ENCODE peak calls at places on chromosomes 16 and 17, in six cellular contexts. One of them, this sample, is unnamed.

GRCh38 chr16:63461248-63461841 is 1425.1 kb upstream of the CDH8 start:
- DNase-seq in activated T-cell treated with anti-CD3 and anti-CD28 coated beads, Interleukin-2, amount 50 U/mL, for 72 hours: no peak
- DNase-seq in left cardiac atrium: no peak
- DNase-seq in Caki2: peak; percentile 21
- DNase-seq in Kasumi-1: peak; percentile 32
- DNase-seq in mesenchymal stem cell: peak; percentile 65
- DNase-seq in this sample: no peak

GRCh38 chr16:1744338-1744840 is 27.0 kb downstream of the NME3 start:
- DNase-seq in Kasumi-1: no peak
- DNase-seq in left cardiac atrium: no peak
- DNase-seq in mesenchymal stem cell: no peak
- DNase-seq in activated T-cell treated with anti-CD3 and anti-CD28 coated beads, Interleukin-2, amount 50 U/mL, for 72 hours: no peak
- DNase-seq in Caki2: no peak
- DNase-seq in this sample: no peak

GRCh38 chr17:80717661-80718060 is 173.0 kb downstream of the RPTOR start:
- DNase-seq in Kasumi-1: no peak
- DNase-seq in left cardiac atrium: no peak
- DNase-seq in Caki2: no peak
- DNase-seq in mesenchymal stem cell: no peak
- DNase-seq in activated T-cell treated with anti-CD3 and anti-CD28 coated beads, Interleukin-2, amount 50 U/mL, for 72 hours: no peak
- DNase-seq in this sample: no peak

GRCh38 chr17:68981288-68981687 is 26.1 kb upstream of the ABCA8 start:
- DNase-seq in activated T-cell treated with anti-CD3 and anti-CD28 coated beads, Interleukin-2, amount 50 U/mL, for 72 hours: no peak
- DNase-seq in mesenchymal stem cell: peak; percentile 94
- DNase-seq in left cardiac atrium: peak; percentile 70
- DNase-seq in Caki2: peak; percentile 46
- DNase-seq in Kasumi-1: no peak
- DNase-seq in this sample: no peak

GRCh38 chr16:30567160-30567990 is 4.1 kb downstream of the ZNF688 start:
- DNase-seq in left cardiac atrium: no peak
- DNase-seq in mesenchymal stem cell: peak; percentile 65
- DNase-seq in Caki2: peak; percentile 65
- DNase-seq in activated T-cell treated with anti-CD3 and anti-CD28 coated beads, Interleukin-2, amount 50 U/mL, for 72 hours: peak; percentile 71
- DNase-seq in Kasumi-1: no peak
- DNase-seq in this sample: peak; percentile 55

GRCh38 chr16:49651980-49652379 is 203.9 kb downstream of the ZNF423 start:
- DNase-seq in Kasumi-1: no peak
- DNase-seq in left cardiac atrium: no peak
- DNase-seq in Caki2: no peak
- DNase-seq in activated T-cell treated with anti-CD3 and anti-CD28 coated beads, Interleukin-2, amount 50 U/mL, for 72 hours: no peak
- DNase-seq in mesenchymal stem cell: no peak
- DNase-seq in this sample: no peak

GRCh38 chr17:2025622-2026309 is 632 bp upstream of the RTN4RL1 start:
- DNase-seq in mesenchymal stem cell: peak; percentile 73
- DNase-seq in Caki2: peak; percentile 65
- DNase-seq in left cardiac atrium: peak; percentile 84
- DNase-seq in Kasumi-1: peak; percentile 53
- DNase-seq in activated T-cell treated with anti-CD3 and anti-CD28 coated beads, Interleukin-2, amount 50 U/mL, for 72 hours: peak; percentile 40
- DNase-seq in this sample: peak; percentile 42

GRCh38 chr17:56809106-56809819 is 24.5 kb downstream of the C17orf67 start:
- DNase-seq in Kasumi-1: no peak
- DNase-seq in mesenchymal stem cell: no peak
- DNase-seq in left cardiac atrium: no peak
- DNase-seq in Caki2: no peak
- DNase-seq in activated T-cell treated with anti-CD3 and anti-CD28 coated beads, Interleukin-2, amount 50 U/mL, for 72 hours: no peak
- DNase-seq in this sample: no peak

GRCh38 chr17:57552114-57552601 is 192.9 kb downstream of the CCDC182 start:
- DNase-seq in Kasumi-1: no peak
- DNase-seq in left cardiac atrium: peak; percentile 56
- DNase-seq in Caki2: no peak
- DNase-seq in mesenchymal stem cell: peak; percentile 57
- DNase-seq in activated T-cell treated with anti-CD3 and anti-CD28 coated beads, Interleukin-2, amount 50 U/mL, for 72 hours: peak; percentile 44
- DNase-seq in this sample: peak; percentile 47

GRCh38 chr17:8120520-8121443 is 2.5 kb upstream of the ALOXE3 start:
- DNase-seq in Kasumi-1: no peak
- DNase-seq in activated T-cell treated with anti-CD3 and anti-CD28 coated beads, Interleukin-2, amount 50 U/mL, for 72 hours: peak; percentile 80
- DNase-seq in Caki2: peak; percentile 83
- DNase-seq in mesenchymal stem cell: peak; percentile 85
- DNase-seq in left cardiac atrium: peak; percentile 67
- DNase-seq in this sample: peak; percentile 81

GRCh38 chr16:31298340-31298739 is 38.6 kb downstream of the ITGAM start:
- DNase-seq in activated T-cell treated with anti-CD3 and anti-CD28 coated beads, Interleukin-2, amount 50 U/mL, for 72 hours: no peak
- DNase-seq in left cardiac atrium: no peak
- DNase-seq in Caki2: no peak
- DNase-seq in Kasumi-1: no peak
- DNase-seq in mesenchymal stem cell: no peak
- DNase-seq in this sample: no peak

GRCh38 chr17:52158450-52159042 is at the start of gene CA10:
- DNase-seq in activated T-cell treated with anti-CD3 and anti-CD28 coated beads, Interleukin-2, amount 50 U/mL, for 72 hours: no peak
- DNase-seq in left cardiac atrium: no peak
- DNase-seq in mesenchymal stem cell: no peak
- DNase-seq in Caki2: no peak
- DNase-seq in Kasumi-1: no peak
- DNase-seq in this sample: no peak

GRCh38 chr17:48293319-48294192 is 136.5 kb downstream of the SKAP1 start:
- DNase-seq in Kasumi-1: no peak
- DNase-seq in left cardiac atrium: no peak
- DNase-seq in Caki2: no peak
- DNase-seq in activated T-cell treated with anti-CD3 and anti-CD28 coated beads, Interleukin-2, amount 50 U/mL, for 72 hours: no peak
- DNase-seq in mesenchymal stem cell: peak; percentile 13
- DNase-seq in this sample: no peak

GRCh38 chr17:76515291-76515949 is 14.2 kb upstream of the RHBDF2 start:
- DNase-seq in Caki2: peak; percentile 36
- DNase-seq in left cardiac atrium: peak; percentile 82
- DNase-seq in Kasumi-1: peak; percentile 56
- DNase-seq in activated T-cell treated with anti-CD3 and anti-CD28 coated beads, Interleukin-2, amount 50 U/mL, for 72 hours: peak; percentile 91
- DNase-seq in mesenchymal stem cell: peak; percentile 74
- DNase-seq in this sample: peak; percentile 76

GRCh38 chr16:14302399-14303181 is 231.5 kb downstream of the MRTFB start:
- DNase-seq in Caki2: no peak
- DNase-seq in Kasumi-1: no peak
- DNase-seq in left cardiac atrium: peak; percentile 43
- DNase-seq in activated T-cell treated with anti-CD3 and anti-CD28 coated beads, Interleukin-2, amount 50 U/mL, for 72 hours: peak; percentile 21
- DNase-seq in mesenchymal stem cell: peak; percentile 41
- DNase-seq in this sample: no peak

GRCh38 chr16:80231888-80232287 is 308.9 kb upstream of the DYNLRB2 start:
- DNase-seq in Kasumi-1: no peak
- DNase-seq in Caki2: no peak
- DNase-seq in left cardiac atrium: no peak
- DNase-seq in activated T-cell treated with anti-CD3 and anti-CD28 coated beads, Interleukin-2, amount 50 U/mL, for 72 hours: peak; percentile 59
- DNase-seq in mesenchymal stem cell: peak; percentile 46
- DNase-seq in this sample: peak; percentile 11

GRCh38 chr16:3182608-3183444 is 5.2 kb upstream of the OR1F1 start:
- DNase-seq in Caki2: peak; percentile 80
- DNase-seq in left cardiac atrium: no peak
- DNase-seq in Kasumi-1: no peak
- DNase-seq in mesenchymal stem cell: peak; percentile 65
- DNase-seq in activated T-cell treated with anti-CD3 and anti-CD28 coated beads, Interleukin-2, amount 50 U/mL, for 72 hours: peak; percentile 58
- DNase-seq in this sample: peak; percentile 82

GRCh38 chr16:77434365-77435239 is at the start of gene ADAMTS18:
- DNase-seq in left cardiac atrium: no peak
- DNase-seq in mesenchymal stem cell: no peak
- DNase-seq in activated T-cell treated with anti-CD3 and anti-CD28 coated beads, Interleukin-2, amount 50 U/mL, for 72 hours: no peak
- DNase-seq in Caki2: no peak
- DNase-seq in Kasumi-1: no peak
- DNase-seq in this sample: no peak

GRCh38 chr16:1614226-1615102 is 2.3 kb downstream of the CRAMP1 start:
- DNase-seq in mesenchymal stem cell: peak; percentile 62
- DNase-seq in Caki2: peak; percentile 12
- DNase-seq in left cardiac atrium: peak; percentile 48
- DNase-seq in Kasumi-1: no peak
- DNase-seq in activated T-cell treated with anti-CD3 and anti-CD28 coated beads, Interleukin-2, amount 50 U/mL, for 72 hours: peak; percentile 42
- DNase-seq in this sample: peak; percentile 34

GRCh38 chr16:72960101-72960500 is 87.8 kb downstream of the ZFHX3 start:
- DNase-seq in left cardiac atrium: no peak
- DNase-seq in mesenchymal stem cell: no peak
- DNase-seq in activated T-cell treated with anti-CD3 and anti-CD28 coated beads, Interleukin-2, amount 50 U/mL, for 72 hours: no peak
- DNase-seq in Caki2: no peak
- DNase-seq in Kasumi-1: no peak
- DNase-seq in this sample: no peak

GRCh38 chr17:65936013-65936412 is 255.9 kb downstream of the CEP112 start:
- DNase-seq in mesenchymal stem cell: peak; percentile 11
- DNase-seq in left cardiac atrium: no peak
- DNase-seq in activated T-cell treated with anti-CD3 and anti-CD28 coated beads, Interleukin-2, amount 50 U/mL, for 72 hours: no peak
- DNase-seq in Kasumi-1: no peak
- DNase-seq in Caki2: no peak
- DNase-seq in this sample: no peak

GRCh38 chr16:84578538-84579126 is 39.2 kb downstream of the COTL1 start:
- DNase-seq in activated T-cell treated with anti-CD3 and anti-CD28 coated beads, Interleukin-2, amount 50 U/mL, for 72 hours: no peak
- DNase-seq in Caki2: no peak
- DNase-seq in Kasumi-1: no peak
- DNase-seq in left cardiac atrium: no peak
- DNase-seq in mesenchymal stem cell: no peak
- DNase-seq in this sample: no peak

GRCh38 chr17:36945959-36946725 is 2.6 kb upstream of the AATF start:
- DNase-seq in activated T-cell treated with anti-CD3 and anti-CD28 coated beads, Interleukin-2, amount 50 U/mL, for 72 hours: no peak
- DNase-seq in Caki2: no peak
- DNase-seq in left cardiac atrium: no peak
- DNase-seq in mesenchymal stem cell: no peak
- DNase-seq in Kasumi-1: no peak
- DNase-seq in this sample: no peak

GRCh38 chr17:41538565-41538991 is 10.5 kb upstream of the KRT19 start:
- DNase-seq in left cardiac atrium: no peak
- DNase-seq in mesenchymal stem cell: peak; percentile 64
- DNase-seq in activated T-cell treated with anti-CD3 and anti-CD28 coated beads, Interleukin-2, amount 50 U/mL, for 72 hours: no peak
- DNase-seq in Caki2: peak; percentile 61
- DNase-seq in Kasumi-1: no peak
- DNase-seq in this sample: no peak

GRCh38 chr17:21036361-21036881 is 6.4 kb downstream of the USP22 start:
- DNase-seq in Kasumi-1: no peak
- DNase-seq in left cardiac atrium: no peak
- DNase-seq in activated T-cell treated with anti-CD3 and anti-CD28 coated beads, Interleukin-2, amount 50 U/mL, for 72 hours: no peak
- DNase-seq in mesenchymal stem cell: peak; percentile 38
- DNase-seq in Caki2: no peak
- DNase-seq in this sample: no peak

GRCh38 chr17:65314212-65314611 is 177.0 kb downstream of the RGS9 start:
- DNase-seq in activated T-cell treated with anti-CD3 and anti-CD28 coated beads, Interleukin-2, amount 50 U/mL, for 72 hours: no peak
- DNase-seq in Caki2: no peak
- DNase-seq in mesenchymal stem cell: no peak
- DNase-seq in left cardiac atrium: no peak
- DNase-seq in Kasumi-1: peak; percentile 36
- DNase-seq in this sample: peak; percentile 27

GRCh38 chr16:56382901-56383355 is 42.4 kb downstream of the AMFR start:
- DNase-seq in Caki2: peak; percentile 84
- DNase-seq in activated T-cell treated with anti-CD3 and anti-CD28 coated beads, Interleukin-2, amount 50 U/mL, for 72 hours: no peak
- DNase-seq in left cardiac atrium: no peak
- DNase-seq in mesenchymal stem cell: peak; percentile 68
- DNase-seq in Kasumi-1: no peak
- DNase-seq in this sample: no peak

GRCh38 chr16:24534634-24535033 is 4.7 kb upstream of the RBBP6 start:
- DNase-seq in activated T-cell treated with anti-CD3 and anti-CD28 coated beads, Interleukin-2, amount 50 U/mL, for 72 hours: no peak
- DNase-seq in mesenchymal stem cell: no peak
- DNase-seq in left cardiac atrium: no peak
- DNase-seq in Caki2: no peak
- DNase-seq in Kasumi-1: no peak
- DNase-seq in this sample: no peak

GRCh38 chr16:82756283-82756599 is 129.5 kb downstream of the CDH13 start:
- DNase-seq in activated T-cell treated with anti-CD3 and anti-CD28 coated beads, Interleukin-2, amount 50 U/mL, for 72 hours: no peak
- DNase-seq in Kasumi-1: no peak
- DNase-seq in Caki2: no peak
- DNase-seq in left cardiac atrium: peak; percentile 32
- DNase-seq in mesenchymal stem cell: no peak
- DNase-seq in this sample: no peak

GRCh38 chr16:22787456-22788189 is 26.3 kb upstream of the HS3ST2 start:
- DNase-seq in left cardiac atrium: no peak
- DNase-seq in activated T-cell treated with anti-CD3 and anti-CD28 coated beads, Interleukin-2, amount 50 U/mL, for 72 hours: no peak
- DNase-seq in mesenchymal stem cell: no peak
- DNase-seq in Caki2: no peak
- DNase-seq in Kasumi-1: peak; percentile 57
- DNase-seq in this sample: no peak

GRCh38 chr17:36932383-36933173 is 4.7 kb upstream of the LHX1 start:
- DNase-seq in activated T-cell treated with anti-CD3 and anti-CD28 coated beads, Interleukin-2, amount 50 U/mL, for 72 hours: no peak
- DNase-seq in mesenchymal stem cell: no peak
- DNase-seq in left cardiac atrium: no peak
- DNase-seq in Caki2: no peak
- DNase-seq in Kasumi-1: no peak
- DNase-seq in this sample: no peak

GRCh38 chr17:61402978-61403845 is 3.6 kb downstream of the TBX2 start:
- DNase-seq in Caki2: no peak
- DNase-seq in mesenchymal stem cell: peak; percentile 58
- DNase-seq in Kasumi-1: peak; percentile 37
- DNase-seq in activated T-cell treated with anti-CD3 and anti-CD28 coated beads, Interleukin-2, amount 50 U/mL, for 72 hours: no peak
- DNase-seq in left cardiac atrium: no peak
- DNase-seq in this sample: no peak

GRCh38 chr16:88713568-88714419 is 7.5 kb downstream of the CTU2 start:
- DNase-seq in mesenchymal stem cell: no peak
- DNase-seq in activated T-cell treated with anti-CD3 and anti-CD28 coated beads, Interleukin-2, amount 50 U/mL, for 72 hours: no peak
- DNase-seq in left cardiac atrium: no peak
- DNase-seq in Kasumi-1: no peak
- DNase-seq in Caki2: no peak
- DNase-seq in this sample: no peak

GRCh38 chr16:59527206-59527997 is 793.3 kb upstream of the GOT2 start:
- DNase-seq in mesenchymal stem cell: peak; percentile 69
- DNase-seq in activated T-cell treated with anti-CD3 and anti-CD28 coated beads, Interleukin-2, amount 50 U/mL, for 72 hours: no peak
- DNase-seq in left cardiac atrium: no peak
- DNase-seq in Kasumi-1: no peak
- DNase-seq in Caki2: no peak
- DNase-seq in this sample: no peak